ENCODE peak calls at places on chromosomes 4 and X, in five cellular contexts. X is adrenal gland, L is colonic mucosa, W is cardiac muscle cell, Y is lower lobe of right lung. D is an unnamed sample.

GRCh38 chrX:77597090-77597489 is 149.9 kb downstream of the FGF16 start:
- DNase-seq in X (no peak), L (no peak), W (peak), Y (no peak), D (no peak)

GRCh38 chr4:158763462-158763861 is 5.4 kb upstream of the FNIP2 start:
- DNase-seq in X (no peak), L (no peak), W (no peak), Y (no peak), D (no peak)

GRCh38 chr4:85477538-85477937 is 2.6 kb downstream of the ARHGAP24 start:
- DNase-seq in X (no peak), L (no peak), W (no peak), Y (no peak), D (no peak)

GRCh38 chr4:11732155-11732554 is 303.5 kb upstream of the HS3ST1 start:
- DNase-seq in X (no peak), L (peak), W (no peak), Y (no peak), D (no peak)

GRCh38 chr4:143482753-143483362 is 30.6 kb upstream of the SMARCA5 start:
- DNase-seq in X (peak), L (no peak), W (peak), Y (no peak), D (no peak)

GRCh38 chr4:64799751-64800150 is 390.5 kb upstream of the TECRL start:
- DNase-seq in X (no peak), L (no peak), W (peak), Y (peak), D (no peak)

GRCh38 chr4:40422309-40422708 is 87.2 kb downstream of the CHRNA9 start:
- DNase-seq in X (no peak), L (no peak), W (no peak), Y (no peak), D (no peak)

GRCh38 chr4:152352645-152353116 is 183.2 kb downstream of the FBXW7 start:
- DNase-seq in X (peak), L (peak), W (peak), Y (no peak), D (peak)

GRCh38 chrX:9312922-9313867 is 151.7 kb upstream of the TBL1X start:
- DNase-seq in X (peak), L (peak), W (peak), Y (peak), D (peak)

GRCh38 chrX:96424007-96424406 is 260.6 kb upstream of the DIAPH2 start:
- DNase-seq in X (no peak), L (no peak), W (no peak), Y (no peak), D (no peak)

GRCh38 chr4:110533940-110534339 is 58.0 kb downstream of the ENPEP start:
- DNase-seq in X (no peak), L (no peak), W (no peak), Y (no peak), D (no peak)

GRCh38 chrX:105636667-105637066 is 185.7 kb upstream of the NRK start:
- DNase-seq in X (no peak), L (no peak), W (no peak), Y (no peak), D (no peak)

GRCh38 chr4:123661080-123661737 is 264.6 kb downstream of the SPRY1 start:
- DNase-seq in X (no peak), L (no peak), W (peak), Y (no peak), D (no peak)

GRCh38 chr4:139768913-139769312 is 103.3 kb downstream of the MGST2 start:
- DNase-seq in X (no peak), L (no peak), W (no peak), Y (no peak), D (no peak)

GRCh38 chrX:107677909-107678308 is 49.6 kb downstream of the PRPS1 start:
- DNase-seq in X (no peak), L (no peak), W (no peak), Y (no peak), D (no peak)

GRCh38 chr4:2981256-2981804 is 18.0 kb downstream of the GRK4 start:
- DNase-seq in X (no peak), L (no peak), W (no peak), Y (no peak), D (no peak)

GRCh38 chrX:146614693-146615524 is 194.7 kb upstream of the CXorf51B start:
- DNase-seq in X (no peak), L (no peak), W (peak), Y (no peak), D (no peak)

GRCh38 chrX:130018143-130018542 is 35.7 kb downstream of the BCORL1 start:
- DNase-seq in X (no peak), L (no peak), W (no peak), Y (no peak), D (no peak)

GRCh38 chr4:152117054-152117453 is 356.2 kb upstream of the GATB start:
- DNase-seq in X (no peak), L (no peak), W (no peak), Y (no peak), D (no peak)

GRCh38 chr4:99723555-99724450 is 66.2 kb upstream of the C4orf54 start:
- DNase-seq in X (peak), L (peak), W (no peak), Y (peak), D (no peak)

GRCh38 chr4:133592106-133592505 is 443.0 kb downstream of the PCDH10 start:
- DNase-seq in X (no peak), L (no peak), W (no peak), Y (no peak), D (peak)

GRCh38 chr4:34035225-34035624 is 2209.1 kb downstream of the ARAP2 start:
- DNase-seq in X (no peak), L (no peak), W (no peak), Y (no peak), D (no peak)

GRCh38 chr4:36269116-36269515 is 12.3 kb upstream of the DTHD1 start:
- DNase-seq in X (no peak), L (no peak), W (no peak), Y (no peak), D (no peak)

GRCh38 chr4:177190995-177191568 is 118.6 kb upstream of the NEIL3 start:
- DNase-seq in X (no peak), L (no peak), W (no peak), Y (no peak), D (no peak)

GRCh38 chrX:72714471-72714916 is 388 bp upstream of the PHKA1 start:
- DNase-seq in X (peak), L (peak), W (peak), Y (peak), D (peak)

GRCh38 chr4:17577660-17578481 is 873 bp downstream of the LAP3 start:
- DNase-seq in X (peak), L (peak), W (peak), Y (peak), D (peak)

GRCh38 chr4:70714061-70714468 is 7.7 kb upstream of the RUFY3 start:
- DNase-seq in X (peak), L (no peak), W (no peak), Y (no peak), D (no peak)

GRCh38 chr4:61425315-61425714 is 225.2 kb downstream of the ADGRL3 start:
- DNase-seq in X (no peak), L (no peak), W (no peak), Y (no peak), D (no peak)

GRCh38 chrX:110989447-110989846 is 106.5 kb upstream of the PAK3 start:
- DNase-seq in X (no peak), L (no peak), W (no peak), Y (no peak), D (no peak)

GRCh38 chr4:123340381-123340701 is 56.3 kb upstream of the SPRY1 start:
- DNase-seq in X (no peak), L (no peak), W (no peak), Y (no peak), D (no peak)

GRCh38 chr4:139833131-139833930 is 167.7 kb downstream of the MGST2 start:
- DNase-seq in X (no peak), L (no peak), W (no peak), Y (no peak), D (peak)

GRCh38 chr4:10917475-10918103 is 233.0 kb upstream of the CLNK start:
- DNase-seq in X (peak), L (peak), W (no peak), Y (no peak), D (no peak)

GRCh38 chrX:136694491-136695087 is 46.6 kb downstream of the CD40LG start:
- DNase-seq in X (no peak), L (no peak), W (peak), Y (no peak), D (no peak)

GRCh38 chr4:112978691-112979472 is 70.6 kb upstream of the ANK2 start:
- DNase-seq in X (no peak), L (no peak), W (no peak), Y (no peak), D (no peak)

DNA sequence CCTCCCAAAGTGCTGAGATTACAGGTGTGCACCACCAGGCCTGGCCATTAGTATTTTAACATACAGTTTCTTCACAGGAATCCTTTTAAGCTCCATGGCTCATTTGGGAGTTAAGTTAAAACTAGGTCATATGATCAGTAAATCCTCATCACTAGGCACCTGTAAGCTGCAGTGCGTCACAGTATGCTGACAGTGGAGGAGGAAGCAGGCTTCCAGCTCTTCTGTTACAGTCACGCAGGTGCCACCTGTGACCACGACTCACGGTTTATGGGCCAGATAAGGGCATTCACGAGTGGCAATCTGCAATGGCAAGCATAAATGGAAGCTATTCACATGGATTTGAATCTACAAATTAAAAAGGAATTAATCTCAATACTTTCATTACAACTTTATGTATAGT is 129.4 kb upstream of the BCOR start:
- DNase-seq in X (no peak), L (no peak), W (no peak), Y (no peak), D (no peak)
- H3K27ac ChIP-seq in X (no peak), L (no peak), W (no peak), Y (no peak), D (no peak)

GRCh38 chr4:184096561-184097239 is 121.0 kb downstream of the ENPP6 start:
- DNase-seq in X (no peak), L (no peak), W (no peak), Y (no peak), D (no peak)
- H3K4me3 ChIP-seq in X (no peak), L (no peak), W (no peak), Y (peak), D (no peak)

GRCh38 chr4:102794999-102795398 is 32.4 kb downstream of the UBE2D3 start:
- DNase-seq in X (no peak), L (no peak), W (no peak), Y (no peak), D (no peak)

GRCh38 chr4:102787944-102788343 is 27.2 kb upstream of the MANBA start:
- DNase-seq in X (no peak), L (no peak), W (no peak), Y (no peak), D (no peak)

GRCh38 chr4:102791318-102791835 is 30.6 kb upstream of the MANBA start:
- DNase-seq in X (no peak), L (no peak), W (no peak), Y (no peak), D (no peak)

GRCh38 chr4:102789317-102789717 is 28.5 kb upstream of the MANBA start:
- DNase-seq in X (no peak), L (no peak), W (no peak), Y (no peak), D (no peak)

DNA sequence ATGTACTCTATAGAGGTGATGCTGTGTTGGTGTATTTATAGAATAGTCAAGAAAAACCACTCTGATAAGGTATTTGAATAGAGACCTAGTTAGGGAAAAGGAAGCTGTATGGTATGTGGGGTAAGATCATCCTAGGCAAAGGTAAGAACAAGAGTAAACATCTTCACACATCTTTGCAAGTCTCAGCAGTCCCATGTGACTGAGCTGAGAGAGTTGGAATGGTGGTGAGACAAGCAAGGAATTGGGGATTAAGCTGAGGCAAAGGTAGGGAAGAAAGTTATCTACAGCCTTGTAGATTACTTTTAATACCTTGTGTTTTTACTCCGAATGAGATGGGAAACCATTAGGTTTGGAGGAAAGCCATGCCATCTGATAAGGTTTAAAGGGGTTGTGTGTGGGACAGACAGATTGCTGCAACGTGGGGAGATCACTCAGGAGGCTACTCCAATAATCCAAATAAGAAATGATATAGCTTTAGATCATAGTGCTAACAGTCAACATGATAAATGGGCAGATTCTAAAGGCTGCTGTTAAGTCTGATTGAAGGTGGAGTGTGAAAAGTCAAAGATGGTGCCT is 31.7 kb upstream of the MANBA start:
- DNase-seq in X (no peak), L (no peak), W (no peak), Y (no peak), D (no peak)
- TF ChIP-seq CTCF in X (no peak), L (no peak), W (no peak), Y (no peak), D (no peak)

GRCh38 chrX:46260502-46260901 is 284.7 kb downstream of the ZNF674 start:
- DNase-seq in X (no peak), L (no peak), W (no peak), Y (no peak), D (no peak)
- H3K27ac ChIP-seq in X (no peak), L (no peak), W (no peak), Y (no peak), D (no peak)

GRCh38 chr4:173509031-173510001 is 20.7 kb downstream of the HAND2 start:
- DNase-seq in X (no peak), L (peak), W (peak), Y (no peak), D (no peak)

GRCh38 chr4:173513651-173514050 is 16.4 kb downstream of the HAND2 start:
- DNase-seq in X (no peak), L (no peak), W (no peak), Y (no peak), D (no peak)

GRCh38 chr4:173508386-173509002 is 21.5 kb downstream of the HAND2 start:
- DNase-seq in X (no peak), L (no peak), W (peak), Y (no peak), D (no peak)

GRCh38 chr4:173514641-173515217 is 15.3 kb downstream of the HAND2 start:
- DNase-seq in X (no peak), L (no peak), W (no peak), Y (no peak), D (no peak)

DNA sequence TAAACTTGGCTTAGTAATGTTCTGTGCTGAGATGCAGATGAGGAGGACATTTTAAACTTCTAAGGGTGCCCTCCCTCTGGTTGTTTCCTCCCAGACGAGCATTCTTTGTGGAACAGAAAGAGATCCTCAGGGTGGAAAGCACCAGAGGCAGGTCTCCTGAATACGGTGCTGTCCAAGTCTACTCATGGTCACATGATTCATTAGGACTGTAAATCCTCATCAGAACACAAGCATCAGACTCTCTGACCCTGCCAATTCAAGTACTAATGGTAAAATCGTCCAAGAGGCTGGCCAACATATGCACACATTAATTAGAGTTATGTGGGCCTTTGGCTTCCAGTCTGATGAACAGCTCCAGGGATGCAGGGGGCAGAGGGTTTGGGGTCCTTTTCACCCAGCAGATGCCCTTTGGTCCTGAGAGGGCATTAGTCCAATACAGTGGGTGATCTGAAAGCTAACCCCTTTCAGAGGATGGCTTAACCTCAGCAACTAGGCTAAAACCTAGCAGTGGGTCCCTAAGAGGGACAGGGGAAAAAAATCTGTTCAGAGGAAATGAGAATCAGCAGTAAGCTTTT is 18.2 kb downstream of the HAND2 start:
- DNase-seq in X (no peak), L (no peak), W (no peak), Y (no peak), D (no peak)
- H3K4me3 ChIP-seq in X (no peak), L (no peak), W (no peak), Y (no peak), D (no peak)

DNA sequence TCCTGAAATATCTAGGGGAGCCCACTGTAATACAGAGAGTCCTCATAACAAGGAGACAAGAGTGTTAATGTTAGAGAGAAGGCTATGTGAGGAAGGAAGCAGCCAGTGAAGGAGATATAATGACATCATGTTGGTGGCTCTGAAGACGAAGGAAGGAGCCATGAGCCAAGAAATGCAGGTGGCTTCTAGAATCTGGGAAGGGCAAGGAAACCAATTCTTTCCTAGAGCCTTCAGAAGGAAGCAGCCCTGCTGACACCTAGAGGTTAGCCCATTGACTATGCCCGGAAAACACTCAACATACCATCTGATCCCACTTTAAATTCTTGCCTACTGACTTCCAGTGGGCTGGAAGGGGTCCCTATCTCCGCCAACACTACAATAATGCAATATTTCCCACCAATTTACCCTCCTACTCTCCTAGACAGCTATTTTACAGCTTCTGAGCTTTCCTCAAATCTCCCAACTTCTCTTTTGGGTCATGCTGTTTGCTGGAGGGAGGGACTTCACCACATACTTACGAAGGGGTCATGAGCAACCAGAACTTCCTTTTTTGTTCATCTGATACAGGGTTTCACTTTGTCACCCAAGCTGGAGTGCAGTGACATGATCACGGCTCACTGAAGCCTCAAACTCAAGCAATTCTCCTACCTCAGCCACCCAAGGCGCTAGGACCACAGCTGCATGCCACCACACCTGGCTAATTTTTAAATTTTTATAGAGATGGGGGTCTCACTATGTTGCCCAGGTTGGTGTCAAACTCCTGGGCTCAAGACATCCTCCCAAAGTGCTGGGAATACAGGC is 25.2 kb upstream of the G3BP2 start:
- DNase-seq in X (no peak), L (no peak), W (no peak), Y (no peak), D (no peak)
- TF ChIP-seq CTCF in X (no peak), L (no peak), W (no peak), Y (no peak), D (no peak)

D was measured in WERI-Rb-1.